ENCODE peak calls at places on chromosome 14, in five cellular contexts. W is KBM-7; R is testis; O is activated CD8-positive, alpha-beta T cell treated with anti-CD3 and anti-CD28 coated beads for 36 hours; I is GF-D8. D is an unnamed sample.

GRCh38 chr14:106843951-106844483 is 1317.6 kb downstream of the TMEM121 start:
- DNase-seq in R (peak; percentile 54), I (peak; percentile 61), W (peak; percentile 88), O (peak; percentile 40), D (no peak)

GRCh38 chr14:52080817-52081755 is 12.2 kb upstream of the NID2 start:
- DNase-seq in R (no peak), I (no peak), O (no peak), W (no peak), D (no peak)

GRCh38 chr14:97930191-97930590 is 1133.0 kb downstream of the VRK1 start:
- DNase-seq in R (no peak), O (no peak), I (no peak), W (no peak), D (no peak)

GRCh38 chr14:96039633-96040311 is 610 bp downstream of the C14orf132 start:
- DNase-seq in R (no peak), I (no peak), W (peak; percentile 48), O (peak; percentile 29), D (peak; percentile 69)

GRCh38 chr14:98956181-98956580 is 315.8 kb downstream of the BCL11B start:
- DNase-seq in O (no peak), W (no peak), I (no peak), R (no peak), D (no peak)

GRCh38 chr14:76908834-76909233 is 82.6 kb downstream of the LRRC74A start:
- DNase-seq in I (peak; percentile 47), R (no peak), W (peak; percentile 93), O (peak; percentile 75), D (no peak)

GRCh38 chr14:100012478-100012925 is 52.7 kb upstream of the EVL start:
- DNase-seq in R (no peak), W (no peak), O (no peak), I (no peak), D (no peak)

GRCh38 chr14:44300911-44301310 is 206.2 kb downstream of the FSCB start:
- DNase-seq in I (no peak), W (no peak), R (no peak), O (no peak), D (no peak)

GRCh38 chr14:93239869-93240677 is 33.0 kb downstream of the UBR7 start:
- DNase-seq in I (no peak), O (no peak), R (no peak), W (no peak), D (no peak)

GRCh38 chr14:34081576-34082136 is 130.8 kb upstream of the EGLN3 start:
- DNase-seq in I (no peak), O (no peak), R (no peak), W (no peak), D (no peak)

GRCh38 chr14:68285421-68286179 is 466.0 kb downstream of the RAD51B start:
- DNase-seq in R (no peak), O (peak; percentile 92), W (peak; percentile 61), I (peak; percentile 90), D (no peak)

GRCh38 chr14:88844980-88845491 is 20.6 kb downstream of the TTC8 start:
- DNase-seq in I (no peak), W (no peak), R (no peak), O (no peak), D (no peak)